ENCODE peak calls at places on chromosomes 2 and 18, in four cellular contexts. One of them, this sample, is unnamed.

GRCh38 chr18:55406374-55407045 is 181.5 kb downstream of the TCF4 start:
- DNase-seq in hepatocyte: no peak
- DNase-seq in HCT116: no peak
- DNase-seq in neural progenitor cell: no peak
- DNase-seq in this sample: no peak

GRCh38 chr2:240077442-240077841 is 24.1 kb upstream of the OR6B3 start:
- DNase-seq in hepatocyte: no peak
- DNase-seq in HCT116: no peak
- DNase-seq in neural progenitor cell: no peak
- DNase-seq in this sample: no peak

GRCh38 chr18:77679869-77680268 is 430.2 kb downstream of the GALR1 start:
- DNase-seq in hepatocyte: no peak
- DNase-seq in HCT116: no peak
- DNase-seq in neural progenitor cell: no peak
- DNase-seq in this sample: no peak

GRCh38 chr2:172080641-172081230 is 4.6 kb upstream of the DLX1 start:
- DNase-seq in hepatocyte: no peak
- DNase-seq in HCT116: no peak
- DNase-seq in neural progenitor cell: peak; percentile 37
- DNase-seq in this sample: no peak

GRCh38 chr18:67216846-67217245 is 299.7 kb downstream of the DSEL start:
- DNase-seq in hepatocyte: no peak
- DNase-seq in HCT116: no peak
- DNase-seq in neural progenitor cell: no peak
- DNase-seq in this sample: no peak

GRCh38 chr2:225002656-225003045 is 39.6 kb downstream of the DOCK10 start:
- DNase-seq in hepatocyte: no peak
- DNase-seq in HCT116: no peak
- DNase-seq in neural progenitor cell: no peak
- DNase-seq in this sample: peak; percentile 29

GRCh38 chr2:217366246-217366645 is 506.4 kb upstream of the TNP1 start:
- DNase-seq in hepatocyte: no peak
- DNase-seq in HCT116: no peak
- DNase-seq in neural progenitor cell: no peak
- DNase-seq in this sample: no peak

GRCh38 chr2:88049601-88050000 is 6.0 kb downstream of the KRCC1 start:
- DNase-seq in hepatocyte: no peak
- DNase-seq in HCT116: no peak
- DNase-seq in neural progenitor cell: no peak
- DNase-seq in this sample: no peak

GRCh38 chr2:236776695-236777251 is 207.1 kb downstream of the ACKR3 start:
- DNase-seq in hepatocyte: no peak
- DNase-seq in HCT116: no peak
- DNase-seq in neural progenitor cell: no peak
- DNase-seq in this sample: no peak

GRCh38 chr18:14978962-14979535 is 231.1 kb downstream of the ANKRD30B start:
- DNase-seq in hepatocyte: no peak
- DNase-seq in HCT116: no peak
- DNase-seq in neural progenitor cell: no peak
- DNase-seq in this sample: no peak

GRCh38 chr18:5627756-5628511 is 84.1 kb upstream of the EPB41L3 start:
- DNase-seq in hepatocyte: peak; percentile 38
- DNase-seq in HCT116: no peak
- DNase-seq in neural progenitor cell: no peak
- DNase-seq in this sample: no peak

GRCh38 chr18:10274327-10274726 is 180.1 kb upstream of the APCDD1 start:
- DNase-seq in hepatocyte: no peak
- DNase-seq in HCT116: no peak
- DNase-seq in neural progenitor cell: no peak
- DNase-seq in this sample: no peak

GRCh38 chr18:10269226-10269625 is 185.2 kb upstream of the APCDD1 start:
- DNase-seq in hepatocyte: no peak
- DNase-seq in HCT116: no peak
- DNase-seq in neural progenitor cell: no peak
- DNase-seq in this sample: no peak

GRCh38 chr18:10266236-10266585 is 188.2 kb upstream of the APCDD1 start:
- DNase-seq in hepatocyte: no peak
- DNase-seq in HCT116: no peak
- DNase-seq in neural progenitor cell: no peak
- DNase-seq in this sample: no peak

GRCh38 chr18:10271481-10271880 is 183.0 kb upstream of the APCDD1 start:
- DNase-seq in hepatocyte: no peak
- DNase-seq in HCT116: no peak
- DNase-seq in neural progenitor cell: no peak
- DNase-seq in this sample: no peak

DNA sequence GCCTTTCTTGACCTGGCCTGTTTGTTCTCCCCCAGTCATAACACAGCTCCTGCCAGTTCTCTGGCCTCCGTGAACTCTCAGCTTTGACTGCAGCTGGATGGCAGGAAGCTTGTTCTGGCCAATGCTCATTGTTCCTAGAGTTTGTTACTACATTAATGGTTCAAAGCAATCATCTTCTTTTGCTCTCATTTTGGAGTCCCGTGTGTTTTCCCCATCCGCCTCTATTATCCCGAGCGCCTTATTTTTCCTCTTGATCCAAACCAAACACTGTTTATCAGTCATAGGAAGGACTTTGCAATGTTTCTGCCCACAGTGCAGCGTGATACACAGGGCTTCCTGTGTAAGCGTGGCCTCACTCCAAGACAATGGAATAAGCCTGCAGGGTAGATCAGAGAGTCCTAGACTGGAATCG is 184.3 kb upstream of the APCDD1 start:
- DNase-seq in hepatocyte: no peak
- DNase-seq in HCT116: no peak
- DNase-seq in neural progenitor cell: no peak
- DNase-seq in this sample: no peak
- TF ChIP-seq EZH2phosphoT487 in hepatocyte: no peak
- TF ChIP-seq EZH2phosphoT487 in HCT116: no peak
- TF ChIP-seq EZH2phosphoT487 in neural progenitor cell: no peak
- TF ChIP-seq EZH2phosphoT487 in this sample: no peak

DNA sequence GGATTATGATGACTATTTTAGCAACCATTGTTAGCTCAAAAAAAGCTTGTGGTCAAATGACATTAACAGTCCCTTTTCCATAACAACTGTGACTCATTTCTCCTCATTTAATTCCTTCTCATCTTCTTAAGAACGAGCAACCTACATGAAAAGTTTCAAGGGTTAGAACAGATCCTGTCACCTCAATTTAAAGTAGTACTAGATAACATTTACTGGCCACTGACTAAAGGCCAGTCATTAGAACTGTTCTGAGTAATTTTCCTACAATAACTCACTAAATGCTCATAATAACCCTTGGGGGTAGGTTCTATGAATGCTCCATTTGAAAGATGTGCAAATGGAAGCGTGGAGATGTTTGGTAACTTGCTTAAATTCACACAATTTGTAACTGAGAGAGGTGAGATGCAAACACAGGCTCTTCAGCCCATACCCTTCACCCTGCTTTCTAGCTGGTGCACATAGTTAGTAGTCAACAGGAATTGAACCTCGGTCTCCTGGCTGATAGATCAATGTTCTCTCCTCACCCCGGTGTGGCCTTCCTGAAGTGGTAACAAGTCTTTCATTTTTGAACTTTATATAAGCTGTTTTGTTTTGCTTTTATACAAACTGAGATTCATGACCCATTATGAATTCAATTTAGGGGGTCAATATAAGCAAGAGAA is 212.5 kb downstream of the SETBP1 start:
- DNase-seq in hepatocyte: no peak
- DNase-seq in HCT116: no peak
- DNase-seq in neural progenitor cell: no peak
- DNase-seq in this sample: no peak
- TF ChIP-seq EZH2phosphoT487 in hepatocyte: no peak
- TF ChIP-seq EZH2phosphoT487 in HCT116: no peak
- TF ChIP-seq EZH2phosphoT487 in neural progenitor cell: no peak
- TF ChIP-seq EZH2phosphoT487 in this sample: no peak

DNA sequence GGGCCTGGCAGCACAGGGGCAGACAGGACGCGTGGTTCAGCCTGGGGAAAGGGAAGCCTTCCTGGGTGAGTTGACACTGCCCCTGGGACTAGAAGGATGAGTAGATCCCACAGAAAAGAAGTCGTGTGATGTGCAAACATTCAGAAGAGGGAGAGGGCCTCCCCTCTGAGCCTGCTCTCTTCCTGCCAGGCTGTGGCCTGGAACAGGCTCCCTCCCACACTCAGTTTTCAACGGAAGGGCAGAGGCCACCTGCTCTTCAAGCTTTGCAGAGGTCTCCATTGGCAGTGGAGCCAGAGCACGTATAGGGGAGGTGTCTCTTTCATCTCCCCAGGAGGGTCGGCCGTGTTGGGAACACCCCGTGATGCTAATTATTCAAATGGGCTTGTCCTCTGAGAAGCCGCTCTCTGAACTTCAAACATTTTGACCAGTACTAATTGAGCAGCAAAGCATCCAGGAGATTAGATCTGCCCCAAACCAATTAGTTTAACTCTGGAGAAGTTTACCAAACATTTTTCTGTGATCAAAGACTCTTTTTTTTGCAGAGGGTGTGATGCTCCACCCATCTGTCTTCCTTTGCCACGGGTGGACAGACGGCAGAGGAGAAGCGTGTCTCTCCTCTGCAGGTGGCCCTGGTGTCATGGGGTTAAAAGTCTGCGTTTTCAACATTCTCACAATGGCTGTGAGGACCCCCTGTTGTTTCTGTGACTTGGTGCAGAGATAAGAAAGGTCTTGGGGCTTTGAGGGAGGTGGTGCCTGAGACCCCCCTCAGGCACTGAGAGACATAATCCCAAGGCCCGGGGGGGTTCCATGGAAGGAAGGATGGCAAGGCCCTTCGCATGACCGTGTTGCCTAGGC is 29.5 kb upstream of the ODC1 start:
- DNase-seq in hepatocyte: no peak
- DNase-seq in HCT116: no peak
- DNase-seq in neural progenitor cell: peak; percentile 30
- DNase-seq in this sample: no peak
- TF ChIP-seq EZH2phosphoT487 in hepatocyte: no peak
- TF ChIP-seq EZH2phosphoT487 in HCT116: no peak
- TF ChIP-seq EZH2phosphoT487 in neural progenitor cell: no peak
- TF ChIP-seq EZH2phosphoT487 in this sample: no peak

GRCh38 chr18:1078301-1078700 is 173.6 kb downstream of the ADCYAP1 start:
- DNase-seq in hepatocyte: no peak
- DNase-seq in HCT116: no peak
- DNase-seq in neural progenitor cell: no peak
- DNase-seq in this sample: no peak
- TF ChIP-seq EZH2phosphoT487 in hepatocyte: no peak
- TF ChIP-seq EZH2phosphoT487 in HCT116: no peak
- TF ChIP-seq EZH2phosphoT487 in neural progenitor cell: no peak
- TF ChIP-seq EZH2phosphoT487 in this sample: no peak

GRCh38 chr2:229910832-229911412 is 10.9 kb downstream of the TRIP12 start:
- DNase-seq in hepatocyte: peak; percentile 11
- DNase-seq in HCT116: no peak
- DNase-seq in neural progenitor cell: peak; percentile 45
- DNase-seq in this sample: peak; percentile 35
- TF ChIP-seq EZH2phosphoT487 in hepatocyte: no peak
- TF ChIP-seq EZH2phosphoT487 in HCT116: no peak
- TF ChIP-seq EZH2phosphoT487 in neural progenitor cell: no peak
- TF ChIP-seq EZH2phosphoT487 in this sample: no peak

DNA sequence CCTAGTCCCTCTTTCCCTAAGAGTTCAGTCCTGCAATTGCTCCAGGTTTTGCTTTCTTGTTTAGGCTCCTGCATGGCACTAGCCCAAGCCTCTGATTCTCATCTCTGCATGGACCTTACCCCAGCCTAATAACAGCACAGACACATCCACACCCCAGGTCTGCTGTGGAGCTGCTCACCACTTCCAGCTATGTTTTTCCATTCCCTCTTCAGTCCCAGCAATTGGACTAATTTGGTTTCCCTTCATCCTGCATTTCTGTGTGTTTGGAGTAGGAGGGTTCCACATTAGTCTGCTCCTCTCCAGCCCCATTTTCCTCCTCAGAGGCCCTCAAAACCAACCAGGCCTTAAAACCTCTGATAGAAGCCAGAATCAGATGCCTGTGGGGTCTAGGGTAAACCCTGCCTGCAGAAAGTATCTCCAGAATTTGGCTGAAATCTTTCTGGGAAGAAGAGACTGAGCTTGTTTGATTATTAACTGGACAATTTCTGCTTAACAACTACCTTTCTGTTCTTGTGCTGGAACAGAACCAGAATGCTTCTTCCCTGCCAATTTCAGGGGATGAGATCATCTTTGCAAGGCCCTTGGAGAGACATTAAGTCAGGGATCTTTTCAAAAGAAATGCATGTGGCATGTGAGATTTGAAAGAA is 95.9 kb downstream of the GFPT1 start:
- DNase-seq in hepatocyte: no peak
- DNase-seq in HCT116: no peak
- DNase-seq in neural progenitor cell: no peak
- DNase-seq in this sample: no peak
- TF ChIP-seq EZH2phosphoT487 in hepatocyte: no peak
- TF ChIP-seq EZH2phosphoT487 in HCT116: no peak
- TF ChIP-seq EZH2phosphoT487 in neural progenitor cell: no peak
- TF ChIP-seq EZH2phosphoT487 in this sample: no peak

GRCh38 chr2:69118609-69119008 is 105.6 kb downstream of the ANTXR1 start:
- DNase-seq in hepatocyte: no peak
- DNase-seq in HCT116: no peak
- DNase-seq in neural progenitor cell: no peak
- DNase-seq in this sample: no peak
- TF ChIP-seq EZH2phosphoT487 in hepatocyte: no peak
- TF ChIP-seq EZH2phosphoT487 in HCT116: no peak
- TF ChIP-seq EZH2phosphoT487 in neural progenitor cell: no peak
- TF ChIP-seq EZH2phosphoT487 in this sample: no peak

GRCh38 chr18:50193796-50194622 is 938 bp downstream of the MYO5B start:
- DNase-seq in hepatocyte: peak; percentile 47
- DNase-seq in HCT116: no peak
- DNase-seq in neural progenitor cell: peak; percentile 58
- DNase-seq in this sample: peak; percentile 42
- TF ChIP-seq EZH2phosphoT487 in hepatocyte: no peak
- TF ChIP-seq EZH2phosphoT487 in HCT116: no peak
- TF ChIP-seq EZH2phosphoT487 in neural progenitor cell: peak; percentile 81
- TF ChIP-seq EZH2phosphoT487 in this sample: no peak

DNA sequence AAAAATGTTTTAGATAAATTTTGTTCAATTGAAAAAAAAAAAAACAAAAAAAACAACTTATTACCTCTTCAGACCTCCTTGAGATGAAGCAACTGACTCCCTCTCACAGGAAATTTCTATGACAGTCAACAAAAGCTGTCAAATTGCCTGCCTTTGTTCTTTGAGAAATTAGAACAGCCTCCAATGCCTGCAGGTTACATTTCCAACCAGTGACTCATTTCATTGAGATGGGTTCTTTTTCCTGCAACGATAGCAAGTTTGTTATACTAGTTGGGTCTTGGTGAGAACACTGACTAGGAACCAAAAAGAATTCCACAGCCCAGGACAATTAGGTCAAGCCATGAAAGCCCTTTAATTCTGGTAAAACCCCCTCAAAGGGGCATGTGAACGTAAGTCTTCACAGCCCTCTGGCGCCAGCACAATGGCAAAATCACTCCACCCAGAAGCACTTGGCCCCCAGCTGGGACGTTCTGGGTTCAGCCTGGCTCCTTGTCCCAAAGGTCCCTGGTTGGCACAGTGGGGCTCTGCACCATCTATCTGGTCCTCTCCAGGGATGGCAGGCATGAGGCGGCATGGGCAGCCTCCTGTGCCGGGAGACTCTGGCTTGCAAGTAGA is 87.0 kb downstream of the SPP2 start:
- DNase-seq in hepatocyte: peak; percentile 39
- DNase-seq in HCT116: no peak
- DNase-seq in neural progenitor cell: no peak
- DNase-seq in this sample: no peak
- TF ChIP-seq EZH2phosphoT487 in hepatocyte: no peak
- TF ChIP-seq EZH2phosphoT487 in HCT116: no peak
- TF ChIP-seq EZH2phosphoT487 in neural progenitor cell: no peak
- TF ChIP-seq EZH2phosphoT487 in this sample: no peak

This sample was measured in MM.1S.